ENCODE peak calls at places on chromosomes 4 and X, in nine cellular contexts. E is heart left ventricle; L is naive thymus-derived CD4-positive, alpha-beta T cell; W is SJCRH30; U is mesendoderm; Q is endodermal cell; N is heart right ventricle; K is tibial nerve; J is CD8-positive, alpha-beta memory T cell. B is an unnamed sample.
A peak's percentile ranks its signal among the peaks of the same experiment; 100 is the strongest.

GRCh38 chrX:54933150-54933826 is 12.7 kb downstream of the TRO start:
- DNase-seq in E (no peak), L (no peak), W (no peak), U (no peak), Q (no peak), N (no peak), K (no peak), J (no peak), B (no peak)

GRCh38 chr4:172207258-172207657 is 394.1 kb downstream of the GALNTL6 start:
- DNase-seq in E (no peak), L (no peak), W (no peak), U (no peak), Q (no peak), N (no peak), K (no peak), J (no peak), B (no peak)

GRCh38 chr4:2246384-2247127 is 4.6 kb upstream of the HAUS3 start:
- DNase-seq in E (no peak), L (no peak), W (no peak), U (no peak), Q (no peak), N (no peak), K (no peak), J (no peak), B (peak; percentile 9)

GRCh38 chr4:98994474-98995182 is 893 bp upstream of the METAP1 start:
- DNase-seq in E (no peak), L (no peak), W (no peak), U (no peak), Q (no peak), N (no peak), K (no peak), J (no peak), B (no peak)

GRCh38 chrX:42992199-42992943 is 214.4 kb upstream of the PPP1R2C start:
- DNase-seq in E (no peak), L (no peak), W (peak; percentile 3), U (peak; percentile 79), Q (no peak), N (no peak), K (no peak), J (no peak), B (no peak)

GRCh38 chr4:40372651-40373050 is 37.5 kb downstream of the CHRNA9 start:
- DNase-seq in E (no peak), L (no peak), W (no peak), U (no peak), Q (no peak), N (no peak), K (no peak), J (no peak), B (no peak)

GRCh38 chr4:76960014-76960413 is 10.5 kb downstream of the SEPTIN11 start:
- DNase-seq in E (no peak), L (no peak), W (no peak), U (no peak), Q (no peak), N (no peak), K (no peak), J (no peak), B (no peak)

GRCh38 chrX:16712116-16712824 is at the start of gene CTPS2:
- DNase-seq in E (peak; percentile 83), L (peak; percentile 37), W (peak; percentile 86), U (peak; percentile 63), Q (peak; percentile 90), N (peak; percentile 40), K (peak; percentile 36), J (peak; percentile 59), B (peak; percentile 71)

GRCh38 chr4:107930821-107931774 is at the start of gene CYP2U1:
- DNase-seq in E (peak; percentile 94), L (peak; percentile 84), W (peak; percentile 89), U (peak; percentile 92), Q (peak; percentile 96), N (peak; percentile 88), K (peak; percentile 79), J (peak; percentile 85), B (peak; percentile 92)

GRCh38 chr4:186942745-186943606 is 219.3 kb upstream of the FAT1 start:
- DNase-seq in E (no peak), L (no peak), W (peak; percentile 70), U (no peak), Q (no peak), N (peak; percentile 36), K (peak; percentile 36), J (no peak), B (peak; percentile 46)

GRCh38 chrX:150363561-150364346 is 637 bp downstream of the MAMLD1 start:
- DNase-seq in E (peak; percentile 62), L (peak; percentile 9), W (peak; percentile 65), U (peak; percentile 34), Q (peak; percentile 67), N (peak; percentile 6), K (no peak), J (peak; percentile 43), B (peak; percentile 69)

GRCh38 chr4:4245172-4245571 is 2.9 kb downstream of the TMEM128 start:
- DNase-seq in E (no peak), L (no peak), W (no peak), U (no peak), Q (no peak), N (no peak), K (no peak), J (no peak), B (no peak)

GRCh38 chrX:106955004-106955772 is 35.0 kb downstream of the CLDN2 start:
- DNase-seq in E (no peak), L (no peak), W (no peak), U (no peak), Q (no peak), N (no peak), K (no peak), J (no peak), B (no peak)

GRCh38 chr4:123350191-123350544 is 46.4 kb upstream of the SPRY1 start:
- DNase-seq in E (no peak), L (no peak), W (peak; percentile 36), U (peak; percentile 93), Q (peak; percentile 88), N (no peak), K (no peak), J (no peak), B (no peak)

GRCh38 chr4:111475001-111475400 is 670.3 kb upstream of the FAM241A start:
- DNase-seq in E (no peak), L (no peak), W (peak; percentile 71), U (peak; percentile 81), Q (peak; percentile 87), N (peak; percentile 13), K (no peak), J (no peak), B (no peak)

GRCh38 chrX:15864629-15865028 is 10.0 kb upstream of the AP1S2 start:
- DNase-seq in E (no peak), L (no peak), W (no peak), U (no peak), Q (no peak), N (no peak), K (no peak), J (no peak), B (no peak)

GRCh38 chr4:107951551-107951950 is 20.2 kb downstream of the CYP2U1 start:
- DNase-seq in E (no peak), L (no peak), W (no peak), U (no peak), Q (no peak), N (no peak), K (no peak), J (no peak), B (no peak)

GRCh38 chr4:10747186-10747585 is 62.6 kb upstream of the CLNK start:
- DNase-seq in E (no peak), L (no peak), W (no peak), U (no peak), Q (no peak), N (no peak), K (no peak), J (no peak), B (no peak)

GRCh38 chrX:131366387-131366786 is 77.3 kb upstream of the IGSF1 start:
- DNase-seq in E (no peak), L (no peak), W (peak; percentile 17), U (peak; percentile 28), Q (no peak), N (no peak), K (no peak), J (no peak), B (no peak)

GRCh38 chr4:102008711-102009110 is 218.2 kb downstream of the BANK1 start:
- DNase-seq in E (no peak), L (no peak), W (no peak), U (no peak), Q (no peak), N (no peak), K (no peak), J (no peak), B (no peak)

GRCh38 chrX:80929251-80929650 is 119.6 kb upstream of the BRWD3 start:
- DNase-seq in E (no peak), L (no peak), W (no peak), U (no peak), Q (no peak), N (no peak), K (no peak), J (no peak), B (no peak)

GRCh38 chr4:102869569-102870227 is 906 bp downstream of the CISD2 start:
- DNase-seq in E (no peak), L (no peak), W (peak; percentile 34), U (no peak), Q (no peak), N (no peak), K (peak; percentile 15), J (no peak), B (no peak)

GRCh38 chrX:21744060-21744459 is 13.9 kb downstream of the SMPX start:
- DNase-seq in E (no peak), L (no peak), W (no peak), U (no peak), Q (no peak), N (no peak), K (no peak), J (no peak), B (no peak)
- H3K4me1 ChIP-seq in E (no peaks in the 10 kb centered on the region), L (no peaks in the 10 kb centered on the region), W (peaks cover 40% of the 10 kb centered on the region), U (peaks cover 2% of the 10 kb centered on the region), Q (peaks cover 10% of the 10 kb centered on the region), N (peaks cover 51% of the 10 kb centered on the region), K (no peaks in the 10 kb centered on the region), J (no peaks in the 10 kb centered on the region), B (no peaks in the 10 kb centered on the region)

GRCh38 chrX:47637546-47638195 is 7.9 kb upstream of the CFP start:
- DNase-seq in E (no peak), L (peak; percentile 30), W (no peak), U (peak; percentile 78), Q (peak; percentile 92), N (peak; percentile 37), K (no peak), J (no peak), B (no peak)
- H3K4me3 ChIP-seq in E (no peak overlapping the region), L (no peak overlapping the region), W (no peak overlapping the region), U (no peak overlapping the region), Q (no peak overlapping the region), N (peak overlapping the region; percentile 37), K (no peak overlapping the region), J (no peak overlapping the region), B (no peak overlapping the region)

GRCh38 chr4:139027771-139028170 is 12.2 kb downstream of the NOCT start:
- DNase-seq in E (no peak), L (no peak), W (no peak), U (no peak), Q (no peak), N (no peak), K (no peak), J (no peak), B (no peak)
- H3K27ac ChIP-seq in E (peak overlapping the region; percentile 84), L (no peak overlapping the region), W (peak overlapping the region; percentile 18), U (no peak overlapping the region), Q (no peak overlapping the region), N (peak overlapping the region; percentile 2), K (no peak overlapping the region), J (no peak overlapping the region), B (peak overlapping the region; percentile 70)

DNA sequence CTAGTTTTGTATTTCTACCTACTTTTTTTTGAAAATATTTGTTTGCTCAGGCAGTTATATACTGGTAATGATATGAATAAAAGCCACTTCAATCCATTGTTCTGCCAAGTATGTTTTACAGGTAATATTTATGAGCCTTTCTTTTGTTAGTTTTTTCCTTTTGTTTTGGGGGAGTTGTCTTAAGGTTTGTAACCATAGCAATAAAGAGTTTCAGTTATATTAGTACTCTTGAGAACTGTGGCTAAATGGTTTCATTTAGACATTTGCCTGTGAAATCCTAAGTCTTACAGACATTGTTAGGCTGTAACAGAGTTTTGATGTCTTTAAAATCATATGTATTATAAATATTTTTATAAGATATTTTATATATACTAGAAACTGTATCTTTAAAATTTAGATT is 150.1 kb downstream of the DIPK2B start:
- DNase-seq in E (no peak), L (no peak), W (no peak), U (no peak), Q (no peak), N (no peak), K (no peak), J (no peak), B (no peak)
- H3K4me1 ChIP-seq in E (no peaks in the 10 kb centered on the region), L (no peaks in the 10 kb centered on the region), W (no peaks in the 10 kb centered on the region), U (no peaks in the 10 kb centered on the region), Q (no peaks in the 10 kb centered on the region), N (no peaks in the 10 kb centered on the region), K (no peaks in the 10 kb centered on the region), J (no peaks in the 10 kb centered on the region), B (no peaks in the 10 kb centered on the region)

B was measured in pancreas.